ENCODE peak calls at places on chromosomes 4 and X, in four cellular contexts. J, Q, M and G are unnamed samples.

GRCh38 chrX:101079736-101080135 is 1.1 kb downstream of the TMEM35A start:
- DNase-seq in J (no peak), Q (no peak), M (no peak), G (no peak)

GRCh38 chr4:151808120-151808529 is 47.3 kb upstream of the GATB start:
- DNase-seq in J (no peak), Q (no peak), M (no peak), G (no peak)

GRCh38 chr4:120218981-120219380 is 152.3 kb upstream of the MAD2L1 start:
- DNase-seq in J (no peak), Q (no peak), M (no peak), G (no peak)

GRCh38 chr4:125268065-125268755 is 46.5 kb upstream of the FAT4 start:
- DNase-seq in J (no peak), Q (no peak), M (no peak), G (no peak)

GRCh38 chr4:142293536-142293935 is 552.6 kb downstream of the INPP4B start:
- DNase-seq in J (no peak), Q (no peak), M (no peak), G (no peak)

GRCh38 chrX:20361890-20362262 is 95.2 kb upstream of the RPS6KA3 start:
- DNase-seq in J (peak; percentile 72), Q (no peak), M (no peak), G (no peak)

GRCh38 chrX:10769696-10770619 is 149.6 kb upstream of the MID1 start:
- DNase-seq in J (no peak), Q (no peak), M (no peak), G (no peak)

GRCh38 chrX:24839331-24839730 is 145.6 kb downstream of the POLA1 start:
- DNase-seq in J (no peak), Q (no peak), M (no peak), G (no peak)

GRCh38 chr4:176443117-176443516 is 123.4 kb downstream of the SPCS3 start:
- DNase-seq in J (no peak), Q (no peak), M (no peak), G (no peak)

GRCh38 chr4:65670331-65671031 is at the start of gene EPHA5:
- DNase-seq in J (peak; percentile 3), Q (no peak), M (peak; percentile 16), G (peak; percentile 86)

GRCh38 chr4:39706829-39707511 is 9.0 kb downstream of the UBE2K start:
- DNase-seq in J (no peak), Q (no peak), M (peak; percentile 35), G (peak; percentile 44)

GRCh38 chrX:49947778-49948177 is 25.4 kb downstream of the CLCN5 start:
- DNase-seq in J (no peak), Q (no peak), M (no peak), G (no peak)
- TF ChIP-seq HDAC6 in J (no peak), Q (no peak), M (no peak), G (no peak)

DNA sequence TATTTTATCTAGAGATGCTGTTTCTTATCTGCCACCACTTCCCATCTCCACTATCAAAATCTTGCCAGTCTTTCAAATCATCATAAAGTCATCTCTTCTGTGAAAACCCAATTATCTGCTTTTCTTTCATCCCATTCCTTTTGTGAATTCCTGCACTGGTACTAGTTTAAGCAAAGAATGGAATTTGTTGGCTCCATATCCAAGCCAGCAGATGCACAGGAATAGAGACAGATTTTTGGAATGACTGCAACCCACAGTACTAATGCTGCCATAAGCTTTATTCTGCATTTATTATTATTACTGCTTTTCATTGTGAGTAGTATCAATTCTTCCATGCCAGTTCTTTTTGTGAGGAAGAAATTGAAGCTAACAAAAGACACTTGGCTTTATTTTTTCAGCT is 616.7 kb downstream of the RAPGEF2 start:
- DNase-seq in J (no peak), Q (no peak), M (no peak), G (no peak)
- TF ChIP-seq RAD21 in J (no peak), Q (no peak), M (no peak), G (no peak)

DNA sequence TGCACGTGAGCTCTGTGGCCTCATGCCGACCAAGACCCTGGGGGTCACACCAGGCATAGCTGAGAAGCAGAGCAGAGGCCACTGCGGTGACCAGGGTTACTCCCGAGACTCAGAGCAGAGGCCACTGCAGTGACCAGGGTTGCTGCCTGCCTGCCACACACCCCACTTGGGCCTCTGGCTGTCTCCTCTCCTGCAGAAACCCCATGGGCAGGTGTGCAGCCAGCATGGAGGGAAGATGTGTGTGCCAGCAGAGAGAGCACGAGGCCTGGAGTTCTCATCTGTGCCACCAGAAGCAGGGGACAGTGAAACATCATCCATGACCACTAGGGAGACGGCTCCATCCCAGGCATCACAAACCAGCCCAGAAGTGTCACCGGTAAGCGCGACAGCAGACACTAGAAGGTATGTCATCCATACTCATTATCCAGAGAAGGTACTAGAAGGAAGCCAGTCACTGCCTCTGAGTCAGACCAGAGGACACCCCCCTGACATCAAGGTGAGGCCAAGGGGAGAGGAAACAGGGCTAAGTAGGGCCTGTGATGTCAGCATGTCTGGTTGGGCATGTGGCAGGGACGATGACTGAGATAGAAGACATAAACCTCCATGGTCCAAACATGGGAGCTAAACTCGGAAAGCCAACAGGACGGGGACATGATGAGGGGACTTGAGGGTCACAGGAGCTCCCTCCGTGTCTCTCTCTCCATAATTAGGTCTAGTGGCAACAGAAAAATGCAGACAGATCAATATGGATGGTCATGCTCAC is 24.2 kb upstream of the SPON2 start:
- DNase-seq in J (no peak), Q (no peak), M (no peak), G (no peak)
- TF ChIP-seq HDAC6 in J (no peak), Q (no peak), M (no peak), G (no peak)

GRCh38 chr4:173410106-173410505 is 11.2 kb upstream of the SCRG1 start:
- DNase-seq in J (no peak), Q (no peak), M (no peak), G (no peak)
- TF ChIP-seq RAD21 in J (no peak), Q (no peak), M (no peak), G (no peak)

GRCh38 chrX:7372843-7373525 is 225.0 kb upstream of the PUDP start:
- DNase-seq in J (no peak), Q (no peak), M (no peak), G (no peak)
- TF ChIP-seq HDAC6 in J (no peak), Q (no peak), M (no peak), G (no peak)

GRCh38 chrX:41412261-41413167 is 34.6 kb upstream of the NYX start:
- DNase-seq in J (peak; percentile 39), Q (no peak), M (peak; percentile 4), G (no peak)
- TF ChIP-seq RAD21 in J (no peak), Q (no peak), M (no peak), G (no peak)

GRCh38 chr4:16240300-16240699 is 14.0 kb upstream of the TAPT1 start:
- DNase-seq in J (no peak), Q (no peak), M (no peak), G (no peak)
- TF ChIP-seq HDAC6 in J (no peak), Q (no peak), M (no peak), G (no peak)

DNA sequence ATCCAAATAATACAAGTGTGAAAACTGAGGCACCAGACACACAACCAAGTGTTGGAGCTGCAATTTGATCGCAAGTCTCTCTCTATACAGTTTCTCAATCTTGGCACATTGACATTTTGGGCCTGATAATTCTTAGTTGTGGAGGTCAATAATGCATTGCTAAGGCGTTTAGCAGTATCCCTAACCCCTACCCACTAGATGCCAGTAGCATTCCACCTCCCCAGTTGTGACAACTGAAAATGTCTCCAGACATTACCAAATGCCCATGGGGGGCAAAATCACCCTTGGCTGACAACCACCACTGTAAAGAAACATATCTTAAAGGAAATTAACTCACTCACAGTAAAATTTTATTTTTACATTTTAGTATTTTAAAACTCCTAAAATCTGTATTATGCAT is 4.2 kb downstream of the NR3C2 start:
- DNase-seq in J (no peak), Q (no peak), M (no peak), G (no peak)
- TF ChIP-seq RAD21 in J (no peak), Q (no peak), M (no peak), G (peak; percentile 65)

DNA sequence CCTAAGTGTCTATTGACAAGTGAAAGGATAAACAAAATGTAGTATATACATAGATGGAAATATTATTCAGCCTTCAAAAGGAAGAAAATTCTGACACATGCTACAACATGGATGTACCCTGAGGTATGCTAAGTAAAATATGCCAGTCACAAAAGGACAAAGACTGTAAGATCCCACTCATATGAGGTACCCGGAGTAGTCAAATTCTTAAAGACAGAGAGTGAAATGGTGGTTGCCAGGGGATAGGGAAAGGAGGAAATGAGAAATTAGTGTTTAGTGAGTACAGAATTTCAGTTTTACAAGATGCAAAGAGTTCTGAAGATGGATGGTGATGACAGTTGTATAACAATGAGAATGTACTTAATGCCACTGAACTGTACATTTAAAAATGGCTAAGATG is 102.3 kb upstream of the NAP1L5 start:
- DNase-seq in J (no peak), Q (no peak), M (no peak), G (no peak)
- TF ChIP-seq HDAC6 in J (no peak), Q (no peak), M (no peak), G (no peak)

GRCh38 chrX:72712094-72712755 is 1.9 kb downstream of the PHKA1 start:
- DNase-seq in J (no peak), Q (no peak), M (peak; percentile 38), G (no peak)

GRCh38 chrX:72715546-72715945 is 1.4 kb upstream of the PHKA1 start:
- DNase-seq in J (no peak), Q (no peak), M (peak; percentile 15), G (no peak)

GRCh38 chrX:72714471-72714916 is 388 bp upstream of the PHKA1 start:
- DNase-seq in J (peak; percentile 12), Q (no peak), M (peak; percentile 21), G (peak; percentile 52)

GRCh38 chrX:72713130-72713529 is 976 bp downstream of the PHKA1 start:
- DNase-seq in J (no peak), Q (no peak), M (no peak), G (no peak)

GRCh38 chrX:72716766-72717165 is 2.7 kb upstream of the PHKA1 start:
- DNase-seq in J (peak; percentile 1), Q (no peak), M (no peak), G (no peak)
- TF ChIP-seq RAD21 in J (no peak), Q (no peak), M (no peak), G (no peak)